ENCODE peak calls at places on chromosomes 5 and 9, in seven cellular contexts. Y, A, K, D, G, M and W are unnamed samples.

GRCh38 chr9:123119566-123119965 is 86.1 kb downstream of the GPR21 start:
- DNase-seq in Y (no peak), A (no peak), K (no peak), D (no peak), G (no peak), M (no peak), W (no peak)

GRCh38 chr9:98916660-98917059 is 27.0 kb upstream of the COL15A1 start:
- DNase-seq in Y (no peak), A (peak; percentile 25), K (no peak), D (no peak), G (no peak), M (peak; percentile 71), W (no peak)

GRCh38 chr5:163460562-163461176 is at the start of gene HMMR:
- DNase-seq in Y (no peak), A (no peak), K (no peak), D (no peak), G (peak; percentile 40), M (peak; percentile 37), W (no peak)

GRCh38 chr5:108379722-108380530 is 2.0 kb downstream of the FBXL17 start:
- DNase-seq in Y (no peak), A (peak; percentile 15), K (no peak), D (no peak), G (peak; percentile 29), M (no peak), W (no peak)

GRCh38 chr5:62547929-62548678 is 30.5 kb upstream of the LRRC70 start:
- DNase-seq in Y (no peak), A (no peak), K (no peak), D (no peak), G (peak; percentile 7), M (no peak), W (no peak)

GRCh38 chr5:138336952-138337684 is 948 bp upstream of the FAM53C start:
- DNase-seq in Y (peak; percentile 88), A (peak; percentile 82), K (peak; percentile 81), D (no peak), G (no peak), M (peak; percentile 79), W (no peak)

GRCh38 chr9:35909274-35909673 is at the start of gene SPAAR:
- DNase-seq in Y (no peak), A (no peak), K (no peak), D (no peak), G (no peak), M (no peak), W (no peak)

GRCh38 chr5:19676895-19677294 is 311.1 kb downstream of the CDH18 start:
- DNase-seq in Y (no peak), A (no peak), K (no peak), D (no peak), G (peak; percentile 1), M (no peak), W (no peak)

GRCh38 chr9:93207326-93207814 is 23.4 kb downstream of the WNK2 start:
- DNase-seq in Y (no peak), A (peak; percentile 34), K (no peak), D (no peak), G (peak; percentile 69), M (no peak), W (no peak)

GRCh38 chr5:170782438-170782837 is 1.1 kb upstream of the GABRP start:
- DNase-seq in Y (no peak), A (no peak), K (no peak), D (no peak), G (no peak), M (no peak), W (no peak)

GRCh38 chr5:30469691-30470090 is 723.8 kb upstream of the CDH6 start:
- DNase-seq in Y (no peak), A (no peak), K (no peak), D (no peak), G (no peak), M (no peak), W (no peak)

GRCh38 chr5:126124706-126125345 is 298.4 kb upstream of the GRAMD2B start:
- DNase-seq in Y (no peak), A (peak; percentile 85), K (peak; percentile 7), D (no peak), G (peak; percentile 54), M (no peak), W (no peak)

GRCh38 chr9:75823136-75823535 is 67.3 kb upstream of the PCSK5 start:
- DNase-seq in Y (no peak), A (no peak), K (no peak), D (no peak), G (no peak), M (no peak), W (no peak)

GRCh38 chr5:108339220-108339619 is 42.7 kb downstream of the FBXL17 start:
- DNase-seq in Y (no peak), A (no peak), K (no peak), D (no peak), G (peak; percentile 7), M (no peak), W (no peak)

GRCh38 chr9:88425538-88425950 is 37.3 kb downstream of the SPIN1 start:
- DNase-seq in Y (no peak), A (peak; percentile 37), K (no peak), D (no peak), G (peak; percentile 58), M (no peak), W (no peak)

GRCh38 chr9:72661401-72662135 is 140.2 kb downstream of the TMC1 start:
- DNase-seq in Y (no peak), A (peak; percentile 73), K (no peak), D (no peak), G (peak; percentile 81), M (no peak), W (no peak)

GRCh38 chr5:113263545-113263944 is 171.2 kb downstream of the TSSK1B start:
- DNase-seq in Y (no peak), A (no peak), K (no peak), D (no peak), G (no peak), M (no peak), W (no peak)

GRCh38 chr5:147472669-147473131 is 37.2 kb downstream of the DPYSL3 start:
- DNase-seq in Y (no peak), A (no peak), K (no peak), D (no peak), G (no peak), M (no peak), W (no peak)

GRCh38 chr9:85617271-85617670 is 124.5 kb downstream of the AGTPBP1 start:
- DNase-seq in Y (no peak), A (no peak), K (no peak), D (no peak), G (no peak), M (no peak), W (no peak)